ENCODE peak calls at places on chromosomes 11 and 22, in ten cellular contexts. One of them, this sample, is unnamed.
A peak's percentile ranks its signal among the peaks of the same experiment; 100 is the strongest.

GRCh38 chr22:30246962-30247376 is 410 bp upstream of the LIF start:
- DNase-seq in NCI-H1417: no peak
- DNase-seq in effector CD4-positive, alpha-beta T cell: no peak
- DNase-seq in AG04450: no peak
- DNase-seq in neural progenitor cell: no peak
- DNase-seq in EL: no peak
- DNase-seq in NCI-H510A: no peak
- DNase-seq in B cell: no peak
- DNase-seq in stimulated activated CD8-positive, alpha-beta memory T cell treated with anti-CD3 and anti-CD28 coated beads, Interleukin-4, amount 100 ng/mL, for 24 hours: no peak
- DNase-seq in NAMALWA: no peak
- DNase-seq in this sample: no peak

GRCh38 chr11:121557348-121557747 is 104.6 kb upstream of the SORL1-AS1 start:
- DNase-seq in NCI-H1417: no peak
- DNase-seq in effector CD4-positive, alpha-beta T cell: no peak
- DNase-seq in AG04450: no peak
- DNase-seq in neural progenitor cell: no peak
- DNase-seq in EL: no peak
- DNase-seq in NCI-H510A: no peak
- DNase-seq in B cell: no peak
- DNase-seq in stimulated activated CD8-positive, alpha-beta memory T cell treated with anti-CD3 and anti-CD28 coated beads, Interleukin-4, amount 100 ng/mL, for 24 hours: no peak
- DNase-seq in NAMALWA: peak; percentile 29
- DNase-seq in this sample: no peak

GRCh38 chr22:49595465-49596078 is 232.1 kb downstream of the BRD1 start:
- DNase-seq in NCI-H1417: no peak
- DNase-seq in effector CD4-positive, alpha-beta T cell: no peak
- DNase-seq in AG04450: no peak
- DNase-seq in neural progenitor cell: no peak
- DNase-seq in EL: no peak
- DNase-seq in NCI-H510A: no peak
- DNase-seq in B cell: no peak
- DNase-seq in stimulated activated CD8-positive, alpha-beta memory T cell treated with anti-CD3 and anti-CD28 coated beads, Interleukin-4, amount 100 ng/mL, for 24 hours: no peak
- DNase-seq in NAMALWA: no peak
- DNase-seq in this sample: no peak

GRCh38 chr11:77205467-77206263 is 77.6 kb downstream of the MYO7A start:
- DNase-seq in NCI-H1417: no peak
- DNase-seq in effector CD4-positive, alpha-beta T cell: no peak
- DNase-seq in AG04450: no peak
- DNase-seq in neural progenitor cell: no peak
- DNase-seq in EL: no peak
- DNase-seq in NCI-H510A: no peak
- DNase-seq in B cell: no peak
- DNase-seq in stimulated activated CD8-positive, alpha-beta memory T cell treated with anti-CD3 and anti-CD28 coated beads, Interleukin-4, amount 100 ng/mL, for 24 hours: no peak
- DNase-seq in NAMALWA: no peak
- DNase-seq in this sample: no peak

GRCh38 chr22:46914916-46915894 is 152.8 kb downstream of the TBC1D22A start:
- DNase-seq in NCI-H1417: peak; percentile 67
- DNase-seq in effector CD4-positive, alpha-beta T cell: no peak
- DNase-seq in AG04450: no peak
- DNase-seq in neural progenitor cell: no peak
- DNase-seq in EL: no peak
- DNase-seq in NCI-H510A: peak; percentile 68
- DNase-seq in B cell: no peak
- DNase-seq in stimulated activated CD8-positive, alpha-beta memory T cell treated with anti-CD3 and anti-CD28 coated beads, Interleukin-4, amount 100 ng/mL, for 24 hours: no peak
- DNase-seq in NAMALWA: no peak
- DNase-seq in this sample: no peak

GRCh38 chr11:88312665-88313064 is 24.9 kb downstream of the CTSC start:
- DNase-seq in NCI-H1417: no peak
- DNase-seq in effector CD4-positive, alpha-beta T cell: no peak
- DNase-seq in AG04450: no peak
- DNase-seq in neural progenitor cell: no peak
- DNase-seq in EL: peak; percentile 35
- DNase-seq in NCI-H510A: no peak
- DNase-seq in B cell: no peak
- DNase-seq in stimulated activated CD8-positive, alpha-beta memory T cell treated with anti-CD3 and anti-CD28 coated beads, Interleukin-4, amount 100 ng/mL, for 24 hours: no peak
- DNase-seq in NAMALWA: no peak
- DNase-seq in this sample: no peak

GRCh38 chr11:75323609-75324008 is 27.9 kb downstream of the ARRB1 start:
- DNase-seq in NCI-H1417: no peak
- DNase-seq in effector CD4-positive, alpha-beta T cell: no peak
- DNase-seq in AG04450: no peak
- DNase-seq in neural progenitor cell: no peak
- DNase-seq in EL: no peak
- DNase-seq in NCI-H510A: no peak
- DNase-seq in B cell: no peak
- DNase-seq in stimulated activated CD8-positive, alpha-beta memory T cell treated with anti-CD3 and anti-CD28 coated beads, Interleukin-4, amount 100 ng/mL, for 24 hours: no peak
- DNase-seq in NAMALWA: no peak
- DNase-seq in this sample: no peak

GRCh38 chr11:67504950-67505561 is at the start of gene PITPNM1:
- DNase-seq in NCI-H1417: peak; percentile 33
- DNase-seq in effector CD4-positive, alpha-beta T cell: peak; percentile 56
- DNase-seq in AG04450: no peak
- DNase-seq in neural progenitor cell: peak; percentile 86
- DNase-seq in EL: peak; percentile 72
- DNase-seq in NCI-H510A: peak; percentile 65
- DNase-seq in B cell: peak; percentile 95
- DNase-seq in stimulated activated CD8-positive, alpha-beta memory T cell treated with anti-CD3 and anti-CD28 coated beads, Interleukin-4, amount 100 ng/mL, for 24 hours: peak; percentile 71
- DNase-seq in NAMALWA: peak; percentile 71
- DNase-seq in this sample: peak; percentile 59

GRCh38 chr22:43796567-43796966 is 15.5 kb downstream of the EFCAB6 start:
- DNase-seq in NCI-H1417: peak; percentile 78
- DNase-seq in effector CD4-positive, alpha-beta T cell: no peak
- DNase-seq in AG04450: peak; percentile 13
- DNase-seq in neural progenitor cell: peak; percentile 63
- DNase-seq in EL: peak; percentile 31
- DNase-seq in NCI-H510A: no peak
- DNase-seq in B cell: no peak
- DNase-seq in stimulated activated CD8-positive, alpha-beta memory T cell treated with anti-CD3 and anti-CD28 coated beads, Interleukin-4, amount 100 ng/mL, for 24 hours: no peak
- DNase-seq in NAMALWA: no peak
- DNase-seq in this sample: no peak

GRCh38 chr11:4680341-4680740 is 17.3 kb downstream of the OR51E2 start:
- DNase-seq in NCI-H1417: no peak
- DNase-seq in effector CD4-positive, alpha-beta T cell: no peak
- DNase-seq in AG04450: no peak
- DNase-seq in neural progenitor cell: no peak
- DNase-seq in EL: no peak
- DNase-seq in NCI-H510A: peak; percentile 59
- DNase-seq in B cell: no peak
- DNase-seq in stimulated activated CD8-positive, alpha-beta memory T cell treated with anti-CD3 and anti-CD28 coated beads, Interleukin-4, amount 100 ng/mL, for 24 hours: no peak
- DNase-seq in NAMALWA: no peak
- DNase-seq in this sample: no peak

GRCh38 chr11:74442601-74443000 is 24.7 kb downstream of the KCNE3 start:
- DNase-seq in NCI-H1417: no peak
- DNase-seq in effector CD4-positive, alpha-beta T cell: no peak
- DNase-seq in AG04450: no peak
- DNase-seq in neural progenitor cell: no peak
- DNase-seq in EL: no peak
- DNase-seq in NCI-H510A: no peak
- DNase-seq in B cell: no peak
- DNase-seq in stimulated activated CD8-positive, alpha-beta memory T cell treated with anti-CD3 and anti-CD28 coated beads, Interleukin-4, amount 100 ng/mL, for 24 hours: no peak
- DNase-seq in NAMALWA: no peak
- DNase-seq in this sample: no peak

GRCh38 chr11:46461461-46461927 is 69.9 kb upstream of the CHRM4 start:
- DNase-seq in NCI-H1417: no peak
- DNase-seq in effector CD4-positive, alpha-beta T cell: no peak
- DNase-seq in AG04450: no peak
- DNase-seq in neural progenitor cell: no peak
- DNase-seq in EL: peak; percentile 5
- DNase-seq in NCI-H510A: no peak
- DNase-seq in B cell: no peak
- DNase-seq in stimulated activated CD8-positive, alpha-beta memory T cell treated with anti-CD3 and anti-CD28 coated beads, Interleukin-4, amount 100 ng/mL, for 24 hours: no peak
- DNase-seq in NAMALWA: no peak
- DNase-seq in this sample: no peak

GRCh38 chr11:121478226-121478894 is 25.6 kb upstream of the SORL1-AS1 start:
- DNase-seq in NCI-H1417: no peak
- DNase-seq in effector CD4-positive, alpha-beta T cell: no peak
- DNase-seq in AG04450: no peak
- DNase-seq in neural progenitor cell: no peak
- DNase-seq in EL: no peak
- DNase-seq in NCI-H510A: no peak
- DNase-seq in B cell: no peak
- DNase-seq in stimulated activated CD8-positive, alpha-beta memory T cell treated with anti-CD3 and anti-CD28 coated beads, Interleukin-4, amount 100 ng/mL, for 24 hours: no peak
- DNase-seq in NAMALWA: no peak
- DNase-seq in this sample: no peak

GRCh38 chr11:58000699-58001098 is 23.0 kb upstream of the OR9Q1 start:
- DNase-seq in NCI-H1417: no peak
- DNase-seq in effector CD4-positive, alpha-beta T cell: no peak
- DNase-seq in AG04450: no peak
- DNase-seq in neural progenitor cell: no peak
- DNase-seq in EL: no peak
- DNase-seq in NCI-H510A: no peak
- DNase-seq in B cell: no peak
- DNase-seq in stimulated activated CD8-positive, alpha-beta memory T cell treated with anti-CD3 and anti-CD28 coated beads, Interleukin-4, amount 100 ng/mL, for 24 hours: no peak
- DNase-seq in NAMALWA: no peak
- DNase-seq in this sample: no peak

GRCh38 chr22:36986242-36986821 is 32.9 kb downstream of the TST start:
- DNase-seq in NCI-H1417: peak; percentile 38
- DNase-seq in effector CD4-positive, alpha-beta T cell: no peak
- DNase-seq in AG04450: no peak
- DNase-seq in neural progenitor cell: peak; percentile 21
- DNase-seq in EL: no peak
- DNase-seq in NCI-H510A: no peak
- DNase-seq in B cell: no peak
- DNase-seq in stimulated activated CD8-positive, alpha-beta memory T cell treated with anti-CD3 and anti-CD28 coated beads, Interleukin-4, amount 100 ng/mL, for 24 hours: peak; percentile 30
- DNase-seq in NAMALWA: peak; percentile 62
- DNase-seq in this sample: no peak

GRCh38 chr11:35826949-35827348 is 116.9 kb upstream of the LDLRAD3 start:
- DNase-seq in NCI-H1417: no peak
- DNase-seq in effector CD4-positive, alpha-beta T cell: no peak
- DNase-seq in AG04450: no peak
- DNase-seq in neural progenitor cell: no peak
- DNase-seq in EL: no peak
- DNase-seq in NCI-H510A: no peak
- DNase-seq in B cell: no peak
- DNase-seq in stimulated activated CD8-positive, alpha-beta memory T cell treated with anti-CD3 and anti-CD28 coated beads, Interleukin-4, amount 100 ng/mL, for 24 hours: no peak
- DNase-seq in NAMALWA: no peak
- DNase-seq in this sample: no peak

GRCh38 chr11:131044851-131045250 is 128.6 kb upstream of the SNX19 start:
- DNase-seq in NCI-H1417: no peak
- DNase-seq in effector CD4-positive, alpha-beta T cell: no peak
- DNase-seq in AG04450: no peak
- DNase-seq in neural progenitor cell: no peak
- DNase-seq in EL: no peak
- DNase-seq in NCI-H510A: no peak
- DNase-seq in B cell: no peak
- DNase-seq in stimulated activated CD8-positive, alpha-beta memory T cell treated with anti-CD3 and anti-CD28 coated beads, Interleukin-4, amount 100 ng/mL, for 24 hours: no peak
- DNase-seq in NAMALWA: no peak
- DNase-seq in this sample: no peak

GRCh38 chr11:5174934-5175333 is 20.4 kb upstream of the OR52A1 start:
- DNase-seq in NCI-H1417: no peak
- DNase-seq in effector CD4-positive, alpha-beta T cell: no peak
- DNase-seq in AG04450: no peak
- DNase-seq in neural progenitor cell: no peak
- DNase-seq in EL: no peak
- DNase-seq in NCI-H510A: no peak
- DNase-seq in B cell: no peak
- DNase-seq in stimulated activated CD8-positive, alpha-beta memory T cell treated with anti-CD3 and anti-CD28 coated beads, Interleukin-4, amount 100 ng/mL, for 24 hours: no peak
- DNase-seq in NAMALWA: no peak
- DNase-seq in this sample: no peak

GRCh38 chr11:85599083-85599482 is 28.1 kb downstream of the DLG2 start:
- DNase-seq in NCI-H1417: no peak
- DNase-seq in effector CD4-positive, alpha-beta T cell: no peak
- DNase-seq in AG04450: no peak
- DNase-seq in neural progenitor cell: no peak
- DNase-seq in EL: no peak
- DNase-seq in NCI-H510A: no peak
- DNase-seq in B cell: no peak
- DNase-seq in stimulated activated CD8-positive, alpha-beta memory T cell treated with anti-CD3 and anti-CD28 coated beads, Interleukin-4, amount 100 ng/mL, for 24 hours: no peak
- DNase-seq in NAMALWA: no peak
- DNase-seq in this sample: no peak